ENCODE peak calls at places on chromosomes 7 and 10, in six cellular contexts. One of them, this sample, is unnamed.

GRCh38 chr10:68403701-68404100 is 3.4 kb downstream of the RUFY2 start:
- DNase-seq in breast epithelium: no peak
- DNase-seq in NT2/D1: no peak
- DNase-seq in psoas muscle: no peak
- DNase-seq in cardiac fibroblast: no peak
- DNase-seq in heart right ventricle: no peak
- DNase-seq in this sample: no peak

GRCh38 chr10:131790021-131790420 is 110.8 kb upstream of the PPP2R2D start:
- DNase-seq in psoas muscle: no peak
- DNase-seq in NT2/D1: no peak
- DNase-seq in breast epithelium: no peak
- DNase-seq in heart right ventricle: no peak
- DNase-seq in cardiac fibroblast: no peak
- DNase-seq in this sample: no peak

GRCh38 chr7:43701929-43702328 is 27.4 kb downstream of the COA1 start:
- DNase-seq in heart right ventricle: no peak
- DNase-seq in cardiac fibroblast: peak
- DNase-seq in breast epithelium: no peak
- DNase-seq in psoas muscle: no peak
- DNase-seq in NT2/D1: no peak
- DNase-seq in this sample: no peak

GRCh38 chr10:91980319-91980718 is 56.7 kb downstream of the BTAF1 start:
- DNase-seq in NT2/D1: no peak
- DNase-seq in psoas muscle: no peak
- DNase-seq in cardiac fibroblast: no peak
- DNase-seq in heart right ventricle: no peak
- DNase-seq in breast epithelium: no peak
- DNase-seq in this sample: no peak

GRCh38 chr7:2166625-2167280 is 66.0 kb downstream of the MAD1L1 start:
- DNase-seq in psoas muscle: no peak
- DNase-seq in breast epithelium: no peak
- DNase-seq in cardiac fibroblast: no peak
- DNase-seq in NT2/D1: no peak
- DNase-seq in heart right ventricle: no peak
- DNase-seq in this sample: no peak

GRCh38 chr7:42744746-42745145 is 167.1 kb downstream of the C7orf25 start:
- DNase-seq in NT2/D1: no peak
- DNase-seq in cardiac fibroblast: no peak
- DNase-seq in heart right ventricle: no peak
- DNase-seq in breast epithelium: no peak
- DNase-seq in psoas muscle: no peak
- DNase-seq in this sample: no peak

GRCh38 chr7:117402109-117402508 is 25.2 kb downstream of the ASZ1 start:
- DNase-seq in cardiac fibroblast: no peak
- DNase-seq in NT2/D1: no peak
- DNase-seq in heart right ventricle: no peak
- DNase-seq in psoas muscle: no peak
- DNase-seq in breast epithelium: no peak
- DNase-seq in this sample: peak

GRCh38 chr7:70571403-70571911 is 560.5 kb upstream of the GALNT17 start:
- DNase-seq in breast epithelium: no peak
- DNase-seq in cardiac fibroblast: no peak
- DNase-seq in psoas muscle: no peak
- DNase-seq in NT2/D1: no peak
- DNase-seq in heart right ventricle: no peak
- DNase-seq in this sample: no peak

GRCh38 chr7:12788591-12788990 is 101.2 kb downstream of the ARL4A start:
- DNase-seq in psoas muscle: no peak
- DNase-seq in NT2/D1: no peak
- DNase-seq in cardiac fibroblast: no peak
- DNase-seq in heart right ventricle: no peak
- DNase-seq in breast epithelium: no peak
- DNase-seq in this sample: no peak

GRCh38 chr7:117130262-117130661 is 177.0 kb downstream of the ST7 start:
- DNase-seq in psoas muscle: no peak
- DNase-seq in breast epithelium: no peak
- DNase-seq in heart right ventricle: no peak
- DNase-seq in NT2/D1: no peak
- DNase-seq in cardiac fibroblast: no peak
- DNase-seq in this sample: no peak

GRCh38 chr10:28833313-28833712 is 156.0 kb downstream of the BAMBI start:
- DNase-seq in cardiac fibroblast: peak
- DNase-seq in heart right ventricle: no peak
- DNase-seq in psoas muscle: no peak
- DNase-seq in breast epithelium: no peak
- DNase-seq in NT2/D1: no peak
- DNase-seq in this sample: no peak

GRCh38 chr10:76428541-76429330 is 997.3 kb downstream of the LRMDA start:
- DNase-seq in NT2/D1: no peak
- DNase-seq in psoas muscle: no peak
- DNase-seq in breast epithelium: no peak
- DNase-seq in heart right ventricle: no peak
- DNase-seq in cardiac fibroblast: peak
- DNase-seq in this sample: peak

GRCh38 chr10:86261470-86261869 is 105.1 kb downstream of the GRID1 start:
- DNase-seq in heart right ventricle: no peak
- DNase-seq in breast epithelium: no peak
- DNase-seq in NT2/D1: no peak
- DNase-seq in psoas muscle: no peak
- DNase-seq in cardiac fibroblast: no peak
- DNase-seq in this sample: no peak

GRCh38 chr7:42869131-42870020 is 42.5 kb downstream of the C7orf25 start:
- DNase-seq in cardiac fibroblast: no peak
- DNase-seq in NT2/D1: no peak
- DNase-seq in psoas muscle: no peak
- DNase-seq in heart right ventricle: no peak
- DNase-seq in breast epithelium: no peak
- DNase-seq in this sample: no peak

GRCh38 chr10:1141701-1142100 is 85.5 kb downstream of the WDR37 start:
- DNase-seq in cardiac fibroblast: no peak
- DNase-seq in NT2/D1: no peak
- DNase-seq in breast epithelium: no peak
- DNase-seq in psoas muscle: no peak
- DNase-seq in heart right ventricle: no peak
- DNase-seq in this sample: no peak

GRCh38 chr7:76507723-76508406 is 2.5 kb upstream of the UPK3B start:
- DNase-seq in heart right ventricle: no peak
- DNase-seq in psoas muscle: no peak
- DNase-seq in NT2/D1: no peak
- DNase-seq in breast epithelium: no peak
- DNase-seq in cardiac fibroblast: no peak
- DNase-seq in this sample: peak

GRCh38 chr10:71838264-71839211 is 12.5 kb downstream of the PSAP start:
- DNase-seq in psoas muscle: no peak
- DNase-seq in heart right ventricle: no peak
- DNase-seq in breast epithelium: no peak
- DNase-seq in cardiac fibroblast: peak
- DNase-seq in NT2/D1: no peak
- DNase-seq in this sample: no peak

GRCh38 chr7:44953156-44953555 is 25.7 kb downstream of the MYO1G start:
- DNase-seq in heart right ventricle: no peak
- DNase-seq in NT2/D1: no peak
- DNase-seq in cardiac fibroblast: no peak
- DNase-seq in psoas muscle: no peak
- DNase-seq in breast epithelium: no peak
- DNase-seq in this sample: no peak

GRCh38 chr10:26528048-26528447 is 89.9 kb downstream of the APBB1IP start:
- DNase-seq in NT2/D1: no peak
- DNase-seq in cardiac fibroblast: no peak
- DNase-seq in breast epithelium: no peak
- DNase-seq in psoas muscle: no peak
- DNase-seq in heart right ventricle: no peak
- DNase-seq in this sample: no peak

GRCh38 chr10:121753726-121754476 is 155.7 kb upstream of the FGFR2 start:
- DNase-seq in breast epithelium: no peak
- DNase-seq in psoas muscle: no peak
- DNase-seq in heart right ventricle: no peak
- DNase-seq in cardiac fibroblast: peak
- DNase-seq in NT2/D1: no peak
- DNase-seq in this sample: peak

GRCh38 chr10:103481974-103482531 is 3.0 kb upstream of the CALHM3 start:
- DNase-seq in breast epithelium: no peak
- DNase-seq in cardiac fibroblast: peak
- DNase-seq in psoas muscle: no peak
- DNase-seq in heart right ventricle: peak
- DNase-seq in NT2/D1: no peak
- DNase-seq in this sample: peak

GRCh38 chr10:15453462-15453861 is 82.4 kb upstream of the FAM171A1 start:
- DNase-seq in NT2/D1: no peak
- DNase-seq in psoas muscle: no peak
- DNase-seq in breast epithelium: no peak
- DNase-seq in cardiac fibroblast: no peak
- DNase-seq in heart right ventricle: no peak
- DNase-seq in this sample: no peak

GRCh38 chr7:12729112-12729511 is 41.7 kb downstream of the ARL4A start:
- DNase-seq in breast epithelium: peak
- DNase-seq in psoas muscle: peak
- DNase-seq in NT2/D1: peak
- DNase-seq in cardiac fibroblast: peak
- DNase-seq in heart right ventricle: peak
- DNase-seq in this sample: peak

GRCh38 chr10:4022473-4022872 is 237.5 kb upstream of the KLF6 start:
- DNase-seq in heart right ventricle: no peak
- DNase-seq in breast epithelium: no peak
- DNase-seq in cardiac fibroblast: no peak
- DNase-seq in psoas muscle: no peak
- DNase-seq in NT2/D1: no peak
- DNase-seq in this sample: no peak
- H3K4me3 ChIP-seq in heart right ventricle: no peak
- H3K4me3 ChIP-seq in breast epithelium: no peak
- H3K4me3 ChIP-seq in cardiac fibroblast: no peak
- H3K4me3 ChIP-seq in psoas muscle: no peak
- H3K4me3 ChIP-seq in NT2/D1: no peak
- H3K4me3 ChIP-seq in this sample: no peak

GRCh38 chr7:22576941-22577927 is 77.2 kb upstream of the STEAP1B start:
- DNase-seq in breast epithelium: no peak
- DNase-seq in NT2/D1: no peak
- DNase-seq in psoas muscle: peak
- DNase-seq in cardiac fibroblast: peak
- DNase-seq in heart right ventricle: peak
- DNase-seq in this sample: no peak
- H3K4me3 ChIP-seq in breast epithelium: no peak
- H3K4me3 ChIP-seq in NT2/D1: no peak
- H3K4me3 ChIP-seq in psoas muscle: no peak
- H3K4me3 ChIP-seq in cardiac fibroblast: no peak
- H3K4me3 ChIP-seq in heart right ventricle: no peak
- H3K4me3 ChIP-seq in this sample: no peak

GRCh38 chr7:20213378-20213777 is 3.8 kb downstream of the MACC1 start:
- DNase-seq in NT2/D1: no peak
- DNase-seq in cardiac fibroblast: no peak
- DNase-seq in breast epithelium: no peak
- DNase-seq in psoas muscle: no peak
- DNase-seq in heart right ventricle: no peak
- DNase-seq in this sample: no peak
- H3K4me3 ChIP-seq in NT2/D1: no peak
- H3K4me3 ChIP-seq in cardiac fibroblast: no peak
- H3K4me3 ChIP-seq in breast epithelium: no peak
- H3K4me3 ChIP-seq in psoas muscle: no peak
- H3K4me3 ChIP-seq in heart right ventricle: no peak
- H3K4me3 ChIP-seq in this sample: no peak

GRCh38 chr7:22197376-22197775 is 159.6 kb downstream of the RAPGEF5 start:
- DNase-seq in breast epithelium: no peak
- DNase-seq in heart right ventricle: no peak
- DNase-seq in cardiac fibroblast: no peak
- DNase-seq in NT2/D1: no peak
- DNase-seq in psoas muscle: no peak
- DNase-seq in this sample: no peak

GRCh38 chr7:22193361-22194016 is 163.5 kb downstream of the RAPGEF5 start:
- DNase-seq in cardiac fibroblast: peak
- DNase-seq in NT2/D1: peak
- DNase-seq in psoas muscle: no peak
- DNase-seq in heart right ventricle: peak
- DNase-seq in breast epithelium: no peak
- DNase-seq in this sample: peak

GRCh38 chr7:22194633-22195273 is 162.2 kb downstream of the RAPGEF5 start:
- DNase-seq in heart right ventricle: no peak
- DNase-seq in NT2/D1: no peak
- DNase-seq in cardiac fibroblast: no peak
- DNase-seq in breast epithelium: no peak
- DNase-seq in psoas muscle: no peak
- DNase-seq in this sample: no peak

GRCh38 chr7:22196429-22196828 is 160.5 kb downstream of the RAPGEF5 start:
- DNase-seq in NT2/D1: no peak
- DNase-seq in breast epithelium: no peak
- DNase-seq in cardiac fibroblast: no peak
- DNase-seq in psoas muscle: no peak
- DNase-seq in heart right ventricle: no peak
- DNase-seq in this sample: no peak

DNA sequence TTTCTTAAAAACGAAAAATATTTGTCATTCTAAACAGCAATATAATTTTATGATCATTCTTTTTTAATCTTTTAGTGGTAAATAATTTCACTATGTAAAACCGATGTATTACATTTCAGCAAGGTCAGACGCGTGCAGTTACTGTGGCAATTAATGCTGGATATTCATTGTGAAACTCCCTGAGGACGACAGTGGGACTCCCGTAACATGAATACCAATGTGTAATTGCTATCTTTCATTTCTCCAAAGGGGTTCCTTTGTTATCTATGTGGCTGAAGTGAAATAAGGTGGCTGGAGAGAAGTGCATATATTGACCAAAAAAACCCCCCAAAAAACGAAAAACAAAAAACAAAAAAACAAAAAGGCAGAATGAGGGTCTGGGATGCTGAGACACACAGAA is 161.6 kb downstream of the RAPGEF5 start:
- DNase-seq in breast epithelium: no peak
- DNase-seq in cardiac fibroblast: no peak
- DNase-seq in psoas muscle: no peak
- DNase-seq in NT2/D1: no peak
- DNase-seq in heart right ventricle: no peak
- DNase-seq in this sample: no peak
- H3K4me3 ChIP-seq in breast epithelium: no peak
- H3K4me3 ChIP-seq in cardiac fibroblast: no peak
- H3K4me3 ChIP-seq in psoas muscle: no peak
- H3K4me3 ChIP-seq in NT2/D1: no peak
- H3K4me3 ChIP-seq in heart right ventricle: no peak
- H3K4me3 ChIP-seq in this sample: no peak

DNA sequence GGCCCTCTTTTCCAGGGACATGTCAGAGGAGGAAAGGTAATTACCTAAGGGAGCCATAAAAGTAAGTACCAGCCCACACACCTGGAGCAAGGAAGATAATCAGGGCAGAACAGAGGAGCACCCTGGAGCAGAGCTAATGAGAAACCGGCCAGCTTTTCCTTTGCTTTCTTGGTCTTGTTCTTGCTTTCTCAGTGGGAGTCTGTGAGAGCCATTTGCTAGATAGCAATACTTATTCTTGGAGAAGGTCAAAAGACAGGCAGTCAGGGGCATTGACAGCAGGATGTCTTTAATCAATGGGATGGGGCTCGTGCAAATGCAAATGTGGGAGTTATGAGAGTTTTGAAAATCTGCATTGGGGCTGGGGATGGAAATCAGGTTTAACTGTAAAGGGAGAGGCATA is 35.8 kb upstream of the PPP1R17 start:
- DNase-seq in psoas muscle: no peak
- DNase-seq in NT2/D1: peak
- DNase-seq in breast epithelium: no peak
- DNase-seq in heart right ventricle: no peak
- DNase-seq in cardiac fibroblast: no peak
- DNase-seq in this sample: no peak
- H3K4me3 ChIP-seq in psoas muscle: no peak
- H3K4me3 ChIP-seq in NT2/D1: no peak
- H3K4me3 ChIP-seq in breast epithelium: no peak
- H3K4me3 ChIP-seq in heart right ventricle: no peak
- H3K4me3 ChIP-seq in cardiac fibroblast: no peak
- H3K4me3 ChIP-seq in this sample: no peak